ENCODE peak calls at places on chromosomes 1 and 21, in four cellular contexts. One of them, this sample, is unnamed.

GRCh38 chr1:179175011-179175934 is 54.2 kb downstream of the ABL2 start:
- DNase-seq in mesendoderm: peak; percentile 17
- DNase-seq in H1: no peak
- DNase-seq in H9: no peak
- DNase-seq in this sample: peak; percentile 55

GRCh38 chr1:152449661-152450060 is 35.6 kb upstream of the CRNN start:
- DNase-seq in mesendoderm: no peak
- DNase-seq in H1: no peak
- DNase-seq in H9: no peak
- DNase-seq in this sample: no peak

GRCh38 chr1:118158918-118159317 is 26.1 kb downstream of the SPAG17 start:
- DNase-seq in mesendoderm: no peak
- DNase-seq in H1: no peak
- DNase-seq in H9: no peak
- DNase-seq in this sample: peak; percentile 76

GRCh38 chr1:16181887-16182719 is 26.2 kb upstream of the EPHA2 start:
- DNase-seq in mesendoderm: peak; percentile 96
- DNase-seq in H1: peak; percentile 58
- DNase-seq in H9: peak; percentile 93
- DNase-seq in this sample: peak; percentile 89

GRCh38 chr1:19639999-19640362 is 4.1 kb upstream of the NBL1 start:
- DNase-seq in mesendoderm: no peak
- DNase-seq in H1: no peak
- DNase-seq in H9: no peak
- DNase-seq in this sample: peak; percentile 34

GRCh38 chr1:48977273-48977672 is 200.6 kb upstream of the BEND5 start:
- DNase-seq in mesendoderm: no peak
- DNase-seq in H1: no peak
- DNase-seq in H9: no peak
- DNase-seq in this sample: no peak

GRCh38 chr1:160625725-160626498 is 20.9 kb downstream of the SLAMF1 start:
- DNase-seq in mesendoderm: no peak
- DNase-seq in H1: no peak
- DNase-seq in H9: no peak
- DNase-seq in this sample: no peak

GRCh38 chr1:72397786-72398185 is 115.4 kb upstream of the NEGR1 start:
- DNase-seq in mesendoderm: no peak
- DNase-seq in H1: no peak
- DNase-seq in H9: no peak
- DNase-seq in this sample: peak; percentile 74

GRCh38 chr1:32733573-32734321 is 31.2 kb upstream of the SYNC start:
- DNase-seq in mesendoderm: peak; percentile 74
- DNase-seq in H1: no peak
- DNase-seq in H9: no peak
- DNase-seq in this sample: peak; percentile 64

GRCh38 chr21:29297483-29298347 is 1.0 kb upstream of the BACH1 start:
- DNase-seq in mesendoderm: no peak
- DNase-seq in H1: no peak
- DNase-seq in H9: no peak
- DNase-seq in this sample: no peak

GRCh38 chr1:235635938-235636663 is 13.5 kb downstream of the GNG4 start:
- DNase-seq in mesendoderm: no peak
- DNase-seq in H1: no peak
- DNase-seq in H9: no peak
- DNase-seq in this sample: no peak

GRCh38 chr1:177091036-177091435 is 73.5 kb downstream of the ASTN1 start:
- DNase-seq in mesendoderm: no peak
- DNase-seq in H1: no peak
- DNase-seq in H9: no peak
- DNase-seq in this sample: no peak

GRCh38 chr1:119047040-119047438 is 58.9 kb upstream of the TBX15 start:
- DNase-seq in mesendoderm: no peak
- DNase-seq in H1: no peak
- DNase-seq in H9: no peak
- DNase-seq in this sample: peak; percentile 35

GRCh38 chr21:15654171-15654570 is 75.6 kb upstream of the USP25 start:
- DNase-seq in mesendoderm: no peak
- DNase-seq in H1: no peak
- DNase-seq in H9: no peak
- DNase-seq in this sample: no peak

GRCh38 chr1:113593550-113594288 is 165.6 kb downstream of the PHTF1 start:
- DNase-seq in mesendoderm: no peak
- DNase-seq in H1: no peak
- DNase-seq in H9: no peak
- DNase-seq in this sample: peak; percentile 7

GRCh38 chr1:10694274-10694632 is 102.2 kb downstream of the CASZ1 start:
- DNase-seq in mesendoderm: peak; percentile 62
- DNase-seq in H1: no peak
- DNase-seq in H9: peak; percentile 53
- DNase-seq in this sample: no peak

GRCh38 chr1:206511362-206512064 is 4.2 kb downstream of the RASSF5 start:
- DNase-seq in mesendoderm: peak; percentile 37
- DNase-seq in H1: no peak
- DNase-seq in H9: no peak
- DNase-seq in this sample: no peak

GRCh38 chr1:155729031-155729898 is 40.4 kb downstream of the DAP3 start:
- DNase-seq in mesendoderm: peak; percentile 90
- DNase-seq in H1: peak; percentile 19
- DNase-seq in H9: peak; percentile 71
- DNase-seq in this sample: peak; percentile 69

GRCh38 chr1:30085814-30086770 is 637.3 kb downstream of the MATN1 start:
- DNase-seq in mesendoderm: peak; percentile 94
- DNase-seq in H1: peak; percentile 57
- DNase-seq in H9: peak; percentile 89
- DNase-seq in this sample: peak; percentile 31

GRCh38 chr1:223759273-223759672 is 46.9 kb downstream of the CAPN2 start:
- DNase-seq in mesendoderm: peak; percentile 92
- DNase-seq in H1: peak; percentile 53
- DNase-seq in H9: peak; percentile 85
- DNase-seq in this sample: no peak

GRCh38 chr1:201311356-201312011 is 28.2 kb downstream of the PKP1 start:
- DNase-seq in mesendoderm: no peak
- DNase-seq in H1: no peak
- DNase-seq in H9: no peak
- DNase-seq in this sample: no peak

GRCh38 chr21:25528511-25528910 is 78.8 kb downstream of the MRPL39 start:
- DNase-seq in mesendoderm: no peak
- DNase-seq in H1: no peak
- DNase-seq in H9: no peak
- DNase-seq in this sample: no peak

GRCh38 chr1:215407575-215407974 is 159.5 kb upstream of the KCTD3 start:
- DNase-seq in mesendoderm: no peak
- DNase-seq in H1: no peak
- DNase-seq in H9: no peak
- DNase-seq in this sample: peak; percentile 66

GRCh38 chr1:148435406-148435805 is 47.7 kb downstream of the PPIAL4G start:
- DNase-seq in mesendoderm: no peak
- DNase-seq in H1: no peak
- DNase-seq in H9: no peak
- DNase-seq in this sample: no peak

GRCh38 chr1:181310560-181310959 is 172.8 kb upstream of the CACNA1E start:
- DNase-seq in mesendoderm: peak; percentile 58
- DNase-seq in H1: no peak
- DNase-seq in H9: no peak
- DNase-seq in this sample: no peak

GRCh38 chr1:54260810-54261209 is 60.8 kb downstream of the MRPL37 start:
- DNase-seq in mesendoderm: no peak
- DNase-seq in H1: no peak
- DNase-seq in H9: no peak
- DNase-seq in this sample: no peak

GRCh38 chr1:150165622-150166612 is 16.2 kb downstream of the PLEKHO1 start:
- DNase-seq in mesendoderm: peak; percentile 78
- DNase-seq in H1: no peak
- DNase-seq in H9: peak; percentile 78
- DNase-seq in this sample: peak; percentile 55

GRCh38 chr1:214031267-214031650 is 43.5 kb downstream of the PROX1 start:
- DNase-seq in mesendoderm: peak; percentile 78
- DNase-seq in H1: peak; percentile 34
- DNase-seq in H9: peak; percentile 73
- DNase-seq in this sample: no peak

GRCh38 chr1:7650801-7651200 is 120.3 kb upstream of the VAMP3 start:
- DNase-seq in mesendoderm: peak; percentile 71
- DNase-seq in H1: no peak
- DNase-seq in H9: no peak
- DNase-seq in this sample: no peak

GRCh38 chr1:81377406-81377805 is 423.3 kb upstream of the ADGRL2 start:
- DNase-seq in mesendoderm: peak; percentile 71
- DNase-seq in H1: no peak
- DNase-seq in H9: peak; percentile 42
- DNase-seq in this sample: no peak

GRCh38 chr1:25954371-25954938 is 43.4 kb downstream of the PAFAH2 start:
- DNase-seq in mesendoderm: no peak
- DNase-seq in H1: no peak
- DNase-seq in H9: no peak
- DNase-seq in this sample: peak; percentile 15

GRCh38 chr21:36235058-36235582 is 78.5 kb downstream of the DOP1B start:
- DNase-seq in mesendoderm: peak; percentile 83
- DNase-seq in H1: no peak
- DNase-seq in H9: no peak
- DNase-seq in this sample: no peak

GRCh38 chr1:198497326-198498220 is 42.9 kb downstream of the ATP6V1G3 start:
- DNase-seq in mesendoderm: no peak
- DNase-seq in H1: no peak
- DNase-seq in H9: no peak
- DNase-seq in this sample: peak; percentile 80

GRCh38 chr1:37035014-37035686 is 835 bp upstream of the GRIK3 start:
- DNase-seq in mesendoderm: peak; percentile 25
- DNase-seq in H1: no peak
- DNase-seq in H9: peak; percentile 52
- DNase-seq in this sample: no peak

GRCh38 chr1:179303173-179303572 is 9.6 kb downstream of the SOAT1 start:
- DNase-seq in mesendoderm: no peak
- DNase-seq in H1: no peak
- DNase-seq in H9: no peak
- DNase-seq in this sample: no peak

GRCh38 chr1:187551061-187551460 is 722.3 kb downstream of the PLA2G4A start:
- DNase-seq in mesendoderm: peak; percentile 5
- DNase-seq in H1: no peak
- DNase-seq in H9: peak; percentile 67
- DNase-seq in this sample: no peak

GRCh38 chr21:45725844-45726200 is 82.3 kb downstream of the PCBP3 start:
- DNase-seq in mesendoderm: no peak
- DNase-seq in H1: no peak
- DNase-seq in H9: no peak
- DNase-seq in this sample: no peak
- H3K18ac ChIP-seq in mesendoderm: no peak overlapping the region
- H3K18ac ChIP-seq in H1: no peak overlapping the region
- H3K18ac ChIP-seq in H9: no peak overlapping the region
- H3K18ac ChIP-seq in this sample: no peak overlapping the region

DNA sequence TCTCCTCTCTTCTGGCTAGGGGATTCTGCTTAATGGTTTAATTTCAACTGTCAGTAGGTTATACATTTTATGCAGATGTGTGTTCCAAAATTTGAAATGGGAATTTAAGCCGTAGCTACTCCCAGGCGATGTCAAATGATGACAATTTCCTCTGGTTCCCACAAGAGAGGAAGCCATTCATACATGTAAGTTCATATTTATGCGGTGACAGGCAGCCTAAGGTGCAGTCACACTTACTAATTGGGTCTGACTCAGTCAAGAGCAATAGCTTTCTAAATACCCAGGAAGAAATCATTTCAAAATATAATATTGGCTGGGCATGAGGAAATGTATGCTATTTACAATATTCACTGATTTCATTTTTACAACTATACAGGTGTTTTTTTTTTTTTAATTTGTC is 1.3 kb downstream of the DSCAM start:
- DNase-seq in mesendoderm: no peak
- DNase-seq in H1: no peak
- DNase-seq in H9: no peak
- DNase-seq in this sample: peak; percentile 3
- H3K4me1 ChIP-seq in mesendoderm: no peaks in the 10 kb centered on the region
- H3K4me1 ChIP-seq in H1: peaks cover 4% of the 10 kb centered on the region
- H3K4me1 ChIP-seq in H9: peaks cover 2% of the 10 kb centered on the region
- H3K4me1 ChIP-seq in this sample: no peaks in the 10 kb centered on the region

DNA sequence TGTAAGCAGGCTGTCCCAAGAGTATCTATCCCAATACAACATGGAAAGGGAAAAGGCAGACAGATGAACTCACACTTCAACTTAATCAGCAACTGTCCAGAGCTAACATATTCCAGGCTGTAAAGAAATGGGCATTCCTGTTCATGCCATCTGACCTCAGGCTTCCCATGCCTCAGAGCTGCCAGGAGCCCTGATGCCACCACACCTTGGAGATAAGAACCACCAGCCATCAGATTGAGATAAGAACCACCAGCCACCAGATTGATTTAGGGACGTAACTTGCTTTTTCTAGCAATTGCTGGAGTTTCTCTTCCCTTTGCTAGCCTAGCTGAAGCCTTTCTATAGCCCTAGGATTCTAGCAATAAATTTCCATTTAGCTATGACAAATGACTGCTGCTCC is 88.1 kb upstream of the CTTNBP2NL start:
- DNase-seq in mesendoderm: peak; percentile 55
- DNase-seq in H1: no peak
- DNase-seq in H9: no peak
- DNase-seq in this sample: no peak
- H3K56ac ChIP-seq in mesendoderm: no peak overlapping the region
- H3K56ac ChIP-seq in H1: no peak overlapping the region
- H3K56ac ChIP-seq in H9: no peak overlapping the region
- H3K56ac ChIP-seq in this sample: no peak overlapping the region

GRCh38 chr1:154431586-154432373 is 26.6 kb downstream of the IL6R start:
- DNase-seq in mesendoderm: no peak
- DNase-seq in H1: no peak
- DNase-seq in H9: no peak
- DNase-seq in this sample: peak; percentile 99

GRCh38 chr1:154434346-154435075 is 29.4 kb downstream of the IL6R start:
- DNase-seq in mesendoderm: no peak
- DNase-seq in H1: no peak
- DNase-seq in H9: no peak
- DNase-seq in this sample: no peak

GRCh38 chr1:154435801-154436200 is 30.7 kb downstream of the IL6R start:
- DNase-seq in mesendoderm: no peak
- DNase-seq in H1: no peak
- DNase-seq in H9: no peak
- DNase-seq in this sample: no peak

GRCh38 chr1:154430903-154431302 is 25.8 kb downstream of the IL6R start:
- DNase-seq in mesendoderm: peak; percentile 46
- DNase-seq in H1: no peak
- DNase-seq in H9: peak; percentile 55
- DNase-seq in this sample: no peak

GRCh38 chr1:154433161-154433681 is 28.1 kb downstream of the IL6R start:
- DNase-seq in mesendoderm: no peak
- DNase-seq in H1: no peak
- DNase-seq in H9: no peak
- DNase-seq in this sample: no peak
- H3K18ac ChIP-seq in mesendoderm: no peak overlapping the region
- H3K18ac ChIP-seq in H1: peak overlapping the region; percentile 78
- H3K18ac ChIP-seq in H9: no peak overlapping the region
- H3K18ac ChIP-seq in this sample: no peak overlapping the region